ENCODE peak calls at places on chromosomes 11 and 22, in four cellular contexts. B, A, Q and N are unnamed samples.

GRCh38 chr11:131373756-131374155 is 3.3 kb downstream of the NTM start:
- DNase-seq in A (no peak), B (no peak), Q (no peak), N (no peak)

GRCh38 chr22:50730013-50730891 is 7.8 kb upstream of the ACR start:
- DNase-seq in B (peak), Q (no peak), A (no peak), N (peak)

GRCh38 chr22:32578752-32579151 is 104.1 kb downstream of the FBXO7 start:
- DNase-seq in Q (no peak), B (no peak), A (no peak), N (no peak)

GRCh38 chr11:11524436-11525038 is 97.3 kb downstream of the GALNT18 start:
- DNase-seq in B (no peak), Q (no peak), A (no peak), N (no peak)

GRCh38 chr11:13883589-13883988 is 78.9 kb upstream of the SPON1 start:
- DNase-seq in B (no peak), A (no peak), Q (no peak), N (no peak)

GRCh38 chr22:39292561-39293074 is 26.8 kb downstream of the RPL3 start:
- DNase-seq in B (peak), Q (peak), A (no peak), N (peak)

GRCh38 chr11:77842451-77843121 is 21.6 kb downstream of the AAMDC start:
- DNase-seq in A (no peak), B (no peak), Q (no peak), N (no peak)

GRCh38 chr22:20009018-20009482 is 7.6 kb downstream of the ARVCF start:
- DNase-seq in Q (no peak), A (no peak), B (no peak), N (peak)

GRCh38 chr11:95229199-95230053 is 1.6 kb downstream of the SESN3 start:
- DNase-seq in A (peak), Q (peak), B (no peak), N (peak)

GRCh38 chr11:48049036-48049435 is 68.7 kb downstream of the PTPRJ start:
- DNase-seq in B (no peak), A (no peak), Q (no peak), N (no peak)

GRCh38 chr11:13140028-13140870 is 131.1 kb downstream of the RASSF10 start:
- DNase-seq in A (no peak), Q (peak), B (no peak), N (peak)

GRCh38 chr11:10405858-10406592 is 49.0 kb upstream of the AMPD3 start:
- DNase-seq in A (peak), B (peak), Q (peak), N (peak)

GRCh38 chr11:129828301-129828836 is 12.7 kb downstream of the TMEM45B start:
- DNase-seq in A (no peak), B (no peak), Q (peak), N (no peak)

GRCh38 chr11:20162824-20163777 is 2.8 kb upstream of the DBX1 start:
- DNase-seq in B (no peak), Q (peak), A (no peak), N (peak)

GRCh38 chr11:85960678-85961077 is 105.5 kb downstream of the CCDC83 start:
- DNase-seq in B (no peak), Q (no peak), A (no peak), N (no peak)

GRCh38 chr22:29617922-29618629 is 14.6 kb downstream of the NF2 start:
- DNase-seq in B (no peak), A (peak), Q (peak), N (peak)

GRCh38 chr22:29150701-29151100 is 55.0 kb upstream of the EMID1 start:
- DNase-seq in Q (no peak), A (no peak), B (no peak), N (no peak)

GRCh38 chr11:24312464-24313238 is 184.2 kb upstream of the LUZP2 start:
- DNase-seq in B (no peak), Q (no peak), A (no peak), N (no peak)

GRCh38 chr11:71372693-71373657 is 75.2 kb downstream of the DHCR7 start:
- DNase-seq in B (no peak), Q (peak), A (no peak), N (peak)

GRCh38 chr11:68125164-68125563 is 4.0 kb upstream of the CHKA start:
- DNase-seq in A (no peak), Q (no peak), B (no peak), N (no peak)

GRCh38 chr11:57378166-57378565 is 2.8 kb downstream of the PRG3 start:
- DNase-seq in Q (no peak), B (no peak), A (no peak), N (no peak)

GRCh38 chr11:42049650-42050049 is 590.2 kb upstream of the LRRC4C start:
- DNase-seq in B (no peak), Q (no peak), A (no peak), N (no peak)

GRCh38 chr22:36612458-36612857 is 83.5 kb upstream of the EIF3D start:
- DNase-seq in B (no peak), Q (no peak), A (no peak), N (no peak)

GRCh38 chr11:68796779-68797178 is 44.9 kb downstream of the CPT1A start:
- DNase-seq in Q (peak), A (no peak), B (peak), N (peak)

GRCh38 chr11:93020248-93021088 is 51.0 kb downstream of the MTNR1B start:
- DNase-seq in B (no peak), Q (peak), A (peak), N (no peak)

GRCh38 chr11:121714356-121714755 is 261.6 kb upstream of the SORL1-AS1 start:
- DNase-seq in Q (no peak), B (no peak), A (no peak), N (no peak)

GRCh38 chr11:71112454-71112853 is 139.9 kb downstream of the SHANK2 start:
- DNase-seq in B (no peak), Q (peak), A (peak), N (no peak)

GRCh38 chr11:76074178-76075112 is 131.9 kb downstream of the WNT11 start:
- DNase-seq in B (no peak), Q (peak), A (no peak), N (peak)

GRCh38 chr11:124943242-124943641 is 7.4 kb upstream of the HEPACAM start:
- DNase-seq in Q (no peak), A (no peak), B (no peak), N (no peak)

GRCh38 chr11:129960216-129961214 is 42.1 kb downstream of the PRDM10 start:
- DNase-seq in A (no peak), B (no peak), Q (no peak), N (no peak)

GRCh38 chr11:35518766-35519165 is 6.7 kb downstream of the PAMR1 start:
- DNase-seq in B (no peak), A (no peak), Q (no peak), N (no peak)